ENCODE peak calls at places on chromosomes 11 and 22, in five cellular contexts. N is GM12878, T is HepG2, M is GM23338, E is K562. U is an unnamed sample.

GRCh38 chr11:123054301-123055065 is 7.5 kb downstream of the HSPA8 start:
- DNase-seq in N (no peak), T (peak; percentile 70), M (peak; percentile 95), E (peak; percentile 72), U (peak; percentile 70)

GRCh38 chr22:44680481-44680894 is 21.5 kb upstream of the PRR5 start:
- DNase-seq in N (no peak), T (no peak), M (no peak), E (no peak), U (no peak)

GRCh38 chr11:126115820-126116319 is 53.2 kb upstream of the CDON start:
- DNase-seq in N (no peak), T (peak; percentile 93), M (peak; percentile 39), E (peak; percentile 27), U (peak; percentile 82)

GRCh38 chr11:75468534-75469340 is 35.7 kb upstream of the KLHL35 start:
- DNase-seq in N (no peak), T (no peak), M (no peak), E (peak; percentile 87), U (no peak)

GRCh38 chr11:118610220-118610772 is 2.9 kb downstream of the PHLDB1 start:
- DNase-seq in N (no peak), T (no peak), M (peak; percentile 58), E (no peak), U (no peak)

GRCh38 chr11:71336996-71337772 is 84.8 kb upstream of the SHANK2 start:
- DNase-seq in N (no peak), T (no peak), M (no peak), E (no peak), U (no peak)

GRCh38 chr22:23884133-23884532 is 10.1 kb upstream of the MIF start:
- DNase-seq in N (no peak), T (no peak), M (no peak), E (no peak), U (no peak)

GRCh38 chr11:83691387-83692088 is 405.4 kb upstream of the CCDC90B start:
- DNase-seq in N (no peak), T (no peak), M (no peak), E (no peak), U (no peak)

GRCh38 chr22:32809786-32810185 is 8.3 kb downstream of the TIMP3 start:
- DNase-seq in N (no peak), T (no peak), M (no peak), E (no peak), U (no peak)

GRCh38 chr11:72741429-72741833 is 10.8 kb downstream of the ARAP1 start:
- DNase-seq in N (no peak), T (peak; percentile 56), M (peak; percentile 45), E (peak; percentile 75), U (no peak)

GRCh38 chr11:76578655-76579046 is 91.9 kb downstream of the LRRC32 start:
- DNase-seq in N (no peak), T (no peak), M (peak; percentile 39), E (no peak), U (no peak)

GRCh38 chr11:35916270-35916669 is 27.6 kb upstream of the LDLRAD3 start:
- DNase-seq in N (no peak), T (no peak), M (no peak), E (no peak), U (no peak)

GRCh38 chr11:3093281-3094191 is 36.3 kb upstream of the CARS1 start:
- DNase-seq in N (no peak), T (peak; percentile 21), M (peak; percentile 67), E (no peak), U (no peak)

GRCh38 chr22:45344339-45344738 is 34.6 kb downstream of the FAM118A start:
- DNase-seq in N (no peak), T (no peak), M (peak; percentile 26), E (peak; percentile 16), U (peak; percentile 41)

GRCh38 chr11:127044535-127044934 is 44.0 kb upstream of the KIRREL3 start:
- DNase-seq in N (no peak), T (no peak), M (no peak), E (no peak), U (no peak)

GRCh38 chr22:19431641-19432091 is at the start of gene HIRA:
- DNase-seq in N (no peak), T (peak; percentile 60), M (peak; percentile 84), E (peak; percentile 96), U (peak; percentile 44)

GRCh38 chr22:40407831-40408717 is 37.7 kb downstream of the SGSM3 start:
- DNase-seq in N (no peak), T (no peak), M (no peak), E (no peak), U (no peak)

DNA sequence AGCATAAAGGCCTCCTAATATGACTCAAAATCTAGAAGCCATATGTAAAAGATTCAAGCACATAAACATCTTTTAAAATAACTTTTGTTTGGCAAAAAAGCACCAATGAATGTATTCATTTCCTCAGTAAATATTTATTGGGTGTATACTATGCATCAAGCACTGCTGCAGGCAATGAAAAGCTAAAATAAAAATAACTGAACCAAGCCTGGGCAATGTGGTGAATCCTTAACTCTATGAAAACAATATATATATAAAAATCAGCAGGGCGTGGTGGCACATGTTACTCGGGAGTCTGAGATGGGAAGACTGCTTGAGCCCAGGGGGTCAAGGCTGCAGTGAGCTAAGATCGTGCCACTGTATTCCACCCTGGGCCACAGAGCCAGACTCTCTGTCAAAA is 27.8 kb downstream of the PIK3C2A start:
- DNase-seq in N (no peak), T (no peak), M (no peak), E (no peak), U (no peak)
- TF ChIP-seq JUNB in N (no peak), T (no peak), M (no peak), E (no peak), U (no peak)

DNA sequence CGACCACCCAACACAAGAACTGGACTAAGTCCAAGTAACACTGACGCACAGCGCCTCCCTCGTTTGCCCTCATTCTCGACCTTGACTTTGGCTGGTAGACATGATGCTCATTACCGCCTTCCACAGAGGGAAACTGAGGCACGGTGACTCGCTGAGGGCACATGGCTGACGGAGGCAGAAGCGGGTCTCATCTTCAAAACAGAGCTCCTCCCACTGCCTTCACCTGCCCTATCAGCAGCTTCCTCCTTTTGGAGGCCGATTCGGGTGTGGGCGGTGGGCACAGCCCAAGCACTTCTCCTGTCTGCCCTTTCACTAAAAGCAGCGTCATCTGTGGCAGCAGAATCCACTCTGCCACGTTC is 2.0 kb upstream of the KMT5B start:
- DNase-seq in N (no peak), T (no peak), M (no peak), E (no peak), U (no peak)
- H3K4me2 ChIP-seq in N (no peak overlapping the region), T (peak overlapping the region; percentile 97), M (peak overlapping the region; percentile 93), E (peak overlapping the region; percentile 54), U (no peak overlapping the region)

DNA sequence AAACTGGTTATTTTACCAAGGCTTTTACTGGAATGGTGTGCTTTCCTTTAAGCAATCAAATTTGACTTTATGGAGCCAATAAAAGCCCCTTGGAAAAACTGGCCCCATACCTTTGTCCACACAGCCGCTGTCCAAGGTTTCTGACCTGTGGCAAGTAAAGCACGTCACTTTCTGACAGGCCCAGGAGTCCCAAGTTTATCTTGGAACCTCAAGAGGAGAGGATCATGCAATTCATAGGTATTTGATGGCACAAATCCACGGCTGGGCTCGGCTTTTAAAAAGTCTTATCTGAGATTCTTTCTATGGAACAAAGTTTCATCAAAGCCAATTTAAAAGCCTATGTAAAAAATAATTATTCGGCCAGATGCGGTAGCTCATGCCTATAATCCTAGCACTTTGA is 13.5 kb downstream of the TMEM138 start:
- DNase-seq in N (no peak), T (no peak), M (no peak), E (no peak), U (no peak)
- TF ChIP-seq JUNB in N (no peak), T (no peak), M (no peak), E (no peak), U (no peak)

DNA sequence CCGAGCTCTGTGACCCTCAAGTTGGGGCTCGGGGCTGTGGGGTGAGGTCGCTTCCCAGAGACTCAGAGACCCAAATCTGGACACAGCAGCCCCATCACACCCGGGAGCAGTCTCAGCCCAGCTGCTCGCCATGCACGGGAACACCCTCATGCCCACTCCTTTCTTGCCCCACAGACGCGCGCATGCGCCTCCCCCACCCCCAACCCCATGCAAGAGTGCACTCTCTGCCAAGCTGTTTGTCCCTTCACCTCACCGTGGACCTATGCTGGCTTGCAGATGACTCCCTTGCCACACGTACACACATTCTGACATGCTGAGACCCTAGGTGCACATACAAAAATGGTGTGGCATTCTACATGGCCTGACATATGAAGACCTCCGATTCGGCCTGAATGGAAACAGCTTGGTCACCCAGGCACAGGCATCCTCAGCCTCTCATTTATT is 500 bp upstream of the CD248 start:
- DNase-seq in N (no peak), T (peak; percentile 18), M (no peak), E (no peak), U (no peak)
- H3K4me2 ChIP-seq in N (peak overlapping the region; percentile 70), T (peak overlapping the region; percentile 78), M (peak overlapping the region; percentile 77), E (no peak overlapping the region), U (peak overlapping the region; percentile 52)

GRCh38 chr11:61870429-61871039 is 20.8 kb downstream of the FADS3 start:
- DNase-seq in N (no peak), T (no peak), M (no peak), E (peak; percentile 38), U (no peak)
- TF ChIP-seq JUNB in N (no peak), T (no peak), M (no peak), E (no peak), U (no peak)